ENCODE peak calls at places on chromosomes 2 and 18, in eight cellular contexts. C is choroid plexus epithelial cell, U is astrocyte of the spinal cord, Q is WTC11, T is M059J, W is NCI-H187 treated with DMSO at 0.1 percent for 48 hours, B is iris pigment epithelial cell, O is NCI-H510A. D is an unnamed sample.

GRCh38 chr18:50096766-50097435 is 98.0 kb downstream of the MYO5B start:
- DNase-seq in Q (no peak), W (no peak), B (no peak), U (no peak), C (no peak), O (no peak), T (no peak), D (no peak)

GRCh38 chr2:2732331-2733119 is 401.4 kb upstream of the MYT1L start:
- DNase-seq in U (no peak), Q (no peak), W (no peak), B (no peak), T (no peak), O (no peak), C (no peak), D (no peak)

GRCh38 chr18:31102020-31102684 is at the start of gene DSC2:
- DNase-seq in W (no peak), T (no peak), U (no peak), C (no peak), Q (peak), O (peak), B (no peak), D (peak)

GRCh38 chr18:55633032-55633431 is 45.0 kb upstream of the TCF4 start:
- DNase-seq in Q (no peak), B (peak), W (no peak), C (peak), U (peak), T (no peak), O (no peak), D (no peak)

GRCh38 chr18:45566025-45566740 is 49.1 kb upstream of the SLC14A2 start:
- DNase-seq in C (peak), T (peak), U (peak), B (peak), W (no peak), Q (no peak), O (no peak), D (no peak)

GRCh38 chr2:36445191-36445590 is 89.6 kb downstream of the CRIM1 start:
- DNase-seq in W (no peak), T (peak), U (peak), O (no peak), B (peak), C (peak), Q (no peak), D (no peak)

GRCh38 chr2:55616509-55617159 is 788 bp downstream of the PPP4R3B start:
- DNase-seq in Q (no peak), U (peak), T (peak), O (peak), C (peak), B (peak), W (peak), D (peak)

GRCh38 chr18:13321923-13322322 is 103.4 kb downstream of the LDLRAD4 start:
- DNase-seq in T (no peak), B (no peak), U (no peak), O (no peak), W (no peak), Q (no peak), C (peak), D (no peak)

GRCh38 chr2:175036582-175037018 is 31.4 kb upstream of the CHN1 start:
- DNase-seq in U (peak), O (peak), T (peak), C (peak), Q (no peak), B (peak), W (no peak), D (no peak)

GRCh38 chr2:68811364-68811763 is 59.8 kb downstream of the BMP10 start:
- DNase-seq in U (no peak), W (no peak), Q (no peak), B (no peak), T (peak), C (no peak), O (no peak), D (no peak)

GRCh38 chr2:58215429-58215828 is 25.7 kb downstream of the FANCL start:
- DNase-seq in T (no peak), W (no peak), Q (no peak), O (no peak), C (peak), U (peak), B (peak), D (no peak)

GRCh38 chr2:19312949-19313348 is 45.5 kb downstream of the OSR1 start:
- DNase-seq in T (peak), W (no peak), B (peak), O (no peak), Q (no peak), C (peak), U (peak), D (peak)

GRCh38 chr2:72825271-72826155 is at the start of gene EXOC6B:
- DNase-seq in T (peak), U (peak), W (peak), Q (peak), C (peak), O (peak), B (peak), D (peak)

D was measured in endodermal cell.